ENCODE peak calls at places on chromosomes 1 and 21, in six cellular contexts. X is neuronal stem cell, P is IMR-90, Q is H9, S is mesenchymal stem cell, G is H1. W is an unnamed sample.

GRCh38 chr1:47575855-47576757 is 138.3 kb downstream of the FOXD2 start:
- DNase-seq in X (no peak), P (peak), Q (no peak), S (peak), G (no peak), W (no peak)

GRCh38 chr1:41661428-41662060 is 177.1 kb upstream of the EDN2 start:
- DNase-seq in X (no peak), P (no peak), Q (no peak), S (no peak), G (no peak), W (no peak)

GRCh38 chr1:143735764-143736461 is 235.9 kb downstream of the FAM72C start:
- DNase-seq in X (peak), P (no peak), Q (no peak), S (no peak), G (peak), W (no peak)

GRCh38 chr21:45296638-45297037 is 8.9 kb upstream of the POFUT2 start:
- DNase-seq in X (no peak), P (no peak), Q (no peak), S (no peak), G (no peak), W (no peak)

GRCh38 chr1:179082308-179083030 is 599 bp downstream of the TOR3A start:
- DNase-seq in X (peak), P (no peak), Q (peak), S (peak), G (no peak), W (peak)

GRCh38 chr1:87131809-87132663 is 196.6 kb upstream of the LMO4 start:
- DNase-seq in X (peak), P (peak), Q (peak), S (peak), G (peak), W (peak)

GRCh38 chr1:2558420-2558819 is 2.2 kb downstream of the TNFRSF14 start:
- DNase-seq in X (no peak), P (no peak), Q (no peak), S (no peak), G (no peak), W (no peak)

GRCh38 chr1:112312879-112313278 is 83.1 kb upstream of the CTTNBP2NL start:
- DNase-seq in X (no peak), P (no peak), Q (no peak), S (no peak), G (no peak), W (no peak)

GRCh38 chr1:61853545-61853944 is 111.3 kb downstream of the PATJ start:
- DNase-seq in X (no peak), P (peak), Q (no peak), S (no peak), G (no peak), W (no peak)

DNA sequence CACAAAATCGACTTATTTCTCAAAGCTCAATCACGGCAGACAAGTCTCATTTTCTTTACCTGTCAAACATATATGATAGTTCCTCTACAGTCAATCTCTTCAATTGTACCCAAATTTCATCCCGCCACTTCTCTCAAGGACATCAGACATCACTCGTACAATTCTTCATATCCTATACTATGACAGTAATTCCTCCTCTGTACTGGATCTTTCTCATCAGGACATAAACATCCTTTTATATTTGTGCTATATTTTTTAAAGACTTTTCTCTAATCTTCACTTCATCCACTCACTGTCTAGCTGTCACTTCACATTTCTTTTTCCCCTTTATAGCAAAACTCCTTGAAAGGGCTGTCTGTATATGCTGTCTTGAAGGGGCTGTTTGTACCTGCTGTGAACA is 419.1 kb upstream of the NR5A2 start:
- DNase-seq in X (no peak), P (no peak), Q (no peak), S (no peak), G (no peak), W (no peak)
- H4K91ac ChIP-seq in X (no peak), P (no peak), Q (no peak), S (no peak), G (no peak), W (no peak)

GRCh38 chr1:966603-967295 is 467 bp downstream of the PLEKHN1 start:
- DNase-seq in X (peak), P (peak), Q (peak), S (peak), G (no peak), W (peak)
- H4K91ac ChIP-seq in X (no peak), P (peak), Q (no peak), S (peak), G (peak), W (peak)

GRCh38 chr1:161799792-161800191 is 33.7 kb downstream of the ATF6 start:
- DNase-seq in X (no peak), P (no peak), Q (no peak), S (no peak), G (no peak), W (no peak)
- H4K91ac ChIP-seq in X (no peak), P (no peak), Q (no peak), S (no peak), G (no peak), W (no peak)

GRCh38 chr1:226889616-226890330 is 19.4 kb downstream of the PSEN2 start:
- DNase-seq in X (no peak), P (no peak), Q (no peak), S (no peak), G (no peak), W (no peak)
- H4K91ac ChIP-seq in X (no peak), P (no peak), Q (no peak), S (no peak), G (no peak), W (no peak)

GRCh38 chr1:39282537-39283216 is 78.2 kb downstream of the MACF1 start:
- DNase-seq in X (no peak), P (peak), Q (no peak), S (peak), G (no peak), W (no peak)
- H4K91ac ChIP-seq in X (no peak), P (no peak), Q (no peak), S (no peak), G (no peak), W (no peak)

DNA sequence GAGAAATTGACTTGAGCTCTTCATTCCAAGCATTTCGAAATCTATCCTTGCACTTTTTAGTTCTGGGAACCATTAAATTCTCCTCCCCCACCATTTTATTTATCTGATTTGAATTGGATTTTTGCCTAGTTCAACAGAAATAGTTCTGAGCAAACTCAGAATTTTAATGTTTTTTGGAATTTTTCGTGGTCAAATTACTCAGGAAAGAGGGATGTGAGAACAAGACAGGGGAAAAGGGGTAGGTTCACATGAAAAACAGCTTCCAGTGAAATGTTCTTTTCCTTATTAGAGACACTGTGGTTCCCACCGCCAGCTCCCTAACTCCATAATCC is 5.7 kb upstream of the ZNF697 start:
- DNase-seq in X (no peak), P (peak), Q (no peak), S (no peak), G (no peak), W (no peak)
- H4K91ac ChIP-seq in X (no peak), P (no peak), Q (no peak), S (no peak), G (no peak), W (no peak)

GRCh38 chr1:162030741-162031280 is 7.1 kb upstream of the OLFML2B start:
- DNase-seq in X (no peak), P (no peak), Q (no peak), S (no peak), G (no peak), W (no peak)
- H4K91ac ChIP-seq in X (no peak), P (no peak), Q (no peak), S (no peak), G (no peak), W (no peak)